ENCODE peak calls at places on chromosomes 7 and 10, in five cellular contexts. One of them, this sample, is unnamed.

GRCh38 chr10:13117842-13118783 is 18.1 kb downstream of the OPTN start:
- DNase-seq in A549: no peak
- DNase-seq in HepG2: no peak
- DNase-seq in K562: no peak
- DNase-seq in endothelial cell of umbilical vein: no peak
- DNase-seq in this sample: peak; percentile 65

GRCh38 chr7:11557627-11558026 is 274.4 kb downstream of the THSD7A start:
- DNase-seq in A549: no peak
- DNase-seq in HepG2: peak; percentile 5
- DNase-seq in K562: no peak
- DNase-seq in endothelial cell of umbilical vein: peak; percentile 37
- DNase-seq in this sample: peak; percentile 95

GRCh38 chr7:34158754-34159153 is 253.4 kb downstream of the BMPER start:
- DNase-seq in A549: no peak
- DNase-seq in HepG2: peak; percentile 8
- DNase-seq in K562: peak; percentile 0
- DNase-seq in endothelial cell of umbilical vein: no peak
- DNase-seq in this sample: no peak

GRCh38 chr7:69365588-69366241 is 232.6 kb upstream of the AUTS2 start:
- DNase-seq in A549: no peak
- DNase-seq in HepG2: no peak
- DNase-seq in K562: no peak
- DNase-seq in endothelial cell of umbilical vein: no peak
- DNase-seq in this sample: no peak

GRCh38 chr7:157037028-157037427 is 26.6 kb upstream of the MNX1 start:
- DNase-seq in A549: no peak
- DNase-seq in HepG2: no peak
- DNase-seq in K562: no peak
- DNase-seq in endothelial cell of umbilical vein: no peak
- DNase-seq in this sample: no peak

GRCh38 chr10:127322286-127322685 is 125.9 kb upstream of the INSYN2A start:
- DNase-seq in A549: no peak
- DNase-seq in HepG2: no peak
- DNase-seq in K562: no peak
- DNase-seq in endothelial cell of umbilical vein: no peak
- DNase-seq in this sample: no peak

GRCh38 chr7:75559355-75559986 is 67.4 kb downstream of the SPDYE5 start:
- DNase-seq in A549: no peak
- DNase-seq in HepG2: no peak
- DNase-seq in K562: no peak
- DNase-seq in endothelial cell of umbilical vein: no peak
- DNase-seq in this sample: no peak

GRCh38 chr10:35447693-35448407 is 111.5 kb downstream of the CCNY start:
- DNase-seq in A549: peak; percentile 30
- DNase-seq in HepG2: peak; percentile 86
- DNase-seq in K562: peak; percentile 51
- DNase-seq in endothelial cell of umbilical vein: peak; percentile 81
- DNase-seq in this sample: no peak

GRCh38 chr10:84743483-84743882 is 415.1 kb downstream of the CCSER2 start:
- DNase-seq in A549: no peak
- DNase-seq in HepG2: peak; percentile 7
- DNase-seq in K562: no peak
- DNase-seq in endothelial cell of umbilical vein: no peak
- DNase-seq in this sample: peak; percentile 5

GRCh38 chr10:63208981-63209380 is 75.9 kb downstream of the NRBF2 start:
- DNase-seq in A549: no peak
- DNase-seq in HepG2: no peak
- DNase-seq in K562: no peak
- DNase-seq in endothelial cell of umbilical vein: peak; percentile 73
- DNase-seq in this sample: no peak

GRCh38 chr10:53314856-53315255 is 542.3 kb upstream of the MBL2 start:
- DNase-seq in A549: no peak
- DNase-seq in HepG2: no peak
- DNase-seq in K562: no peak
- DNase-seq in endothelial cell of umbilical vein: peak; percentile 95
- DNase-seq in this sample: no peak

GRCh38 chr7:100878013-100878412 is 3.1 kb downstream of the SRRT start:
- DNase-seq in A549: no peak
- DNase-seq in HepG2: no peak
- DNase-seq in K562: no peak
- DNase-seq in endothelial cell of umbilical vein: no peak
- DNase-seq in this sample: no peak

GRCh38 chr7:100874300-100874576 is 665 bp upstream of the SRRT start:
- DNase-seq in A549: no peak
- DNase-seq in HepG2: no peak
- DNase-seq in K562: no peak
- DNase-seq in endothelial cell of umbilical vein: no peak
- DNase-seq in this sample: no peak

GRCh38 chr7:100874577-100875355 is at the start of gene SRRT:
- DNase-seq in A549: peak; percentile 95
- DNase-seq in HepG2: peak; percentile 94
- DNase-seq in K562: peak; percentile 100
- DNase-seq in endothelial cell of umbilical vein: peak; percentile 97
- DNase-seq in this sample: peak; percentile 100

GRCh38 chr7:100873599-100874299 is 1.2 kb upstream of the SRRT start:
- DNase-seq in A549: no peak
- DNase-seq in HepG2: no peak
- DNase-seq in K562: no peak
- DNase-seq in endothelial cell of umbilical vein: no peak
- DNase-seq in this sample: peak; percentile 19

GRCh38 chr7:100875356-100875751 is 451 bp downstream of the SRRT start:
- DNase-seq in A549: no peak
- DNase-seq in HepG2: peak; percentile 40
- DNase-seq in K562: peak; percentile 60
- DNase-seq in endothelial cell of umbilical vein: peak; percentile 29
- DNase-seq in this sample: peak; percentile 68
- TF ChIP-seq MYC in A549: no peak
- TF ChIP-seq MYC in HepG2: no peak
- TF ChIP-seq MYC in K562: no peak
- TF ChIP-seq MYC in endothelial cell of umbilical vein: no peak
- TF ChIP-seq MYC in this sample: peak; percentile 12

GRCh38 chr7:28960071-28960840 is 2.1 kb upstream of the TRIL start:
- DNase-seq in A549: no peak
- DNase-seq in HepG2: no peak
- DNase-seq in K562: no peak
- DNase-seq in endothelial cell of umbilical vein: no peak
- DNase-seq in this sample: no peak

GRCh38 chr7:28964056-28964455 is 5.9 kb upstream of the TRIL start:
- DNase-seq in A549: no peak
- DNase-seq in HepG2: no peak
- DNase-seq in K562: no peak
- DNase-seq in endothelial cell of umbilical vein: no peak
- DNase-seq in this sample: no peak

GRCh38 chr7:28958946-28959417 is 852 bp upstream of the TRIL start:
- DNase-seq in A549: no peak
- DNase-seq in HepG2: no peak
- DNase-seq in K562: no peak
- DNase-seq in endothelial cell of umbilical vein: no peak
- DNase-seq in this sample: no peak

GRCh38 chr7:28958235-28958945 is at the start of gene TRIL:
- DNase-seq in A549: no peak
- DNase-seq in HepG2: no peak
- DNase-seq in K562: no peak
- DNase-seq in endothelial cell of umbilical vein: peak; percentile 48
- DNase-seq in this sample: no peak

GRCh38 chr7:28961972-28962371 is 3.8 kb upstream of the TRIL start:
- DNase-seq in A549: no peak
- DNase-seq in HepG2: no peak
- DNase-seq in K562: no peak
- DNase-seq in endothelial cell of umbilical vein: no peak
- DNase-seq in this sample: no peak
- TF ChIP-seq POLR2A in A549: no peak
- TF ChIP-seq POLR2A in HepG2: no peak
- TF ChIP-seq POLR2A in K562: no peak
- TF ChIP-seq POLR2A in endothelial cell of umbilical vein: no peak
- TF ChIP-seq POLR2A in this sample: no peak

DNA sequence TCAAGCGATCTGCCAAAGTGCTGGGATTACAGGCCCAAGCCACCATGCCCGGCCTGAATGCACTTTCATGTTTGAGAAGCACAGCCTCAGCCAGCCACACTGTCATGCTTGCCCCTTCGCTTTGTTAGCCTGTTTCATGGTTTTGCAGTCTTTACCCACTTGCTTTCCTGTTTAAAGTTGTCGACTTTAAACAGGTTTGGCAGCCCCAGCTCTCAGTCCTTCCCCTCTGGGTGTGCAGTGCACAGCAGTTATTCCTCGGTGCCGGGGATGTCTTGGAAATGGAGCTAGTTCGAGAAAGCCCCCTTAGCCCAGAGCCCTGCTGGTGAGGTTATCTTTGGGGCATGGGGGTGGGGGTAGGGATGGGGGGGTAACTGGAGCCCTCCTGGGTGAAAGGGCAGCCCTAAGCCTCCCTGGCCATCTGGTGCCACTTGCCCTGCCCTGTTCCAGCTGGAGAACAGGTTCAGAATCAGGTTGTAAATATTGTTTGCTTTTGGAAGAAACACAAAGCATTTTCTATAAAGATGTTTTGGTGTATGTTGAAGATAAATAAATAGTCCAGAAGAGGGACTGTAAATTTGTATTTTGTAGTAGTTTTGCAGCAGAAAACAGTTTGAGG is 14.8 kb downstream of the TSPAN14 start:
- DNase-seq in A549: no peak
- DNase-seq in HepG2: no peak
- DNase-seq in K562: no peak
- DNase-seq in endothelial cell of umbilical vein: no peak
- DNase-seq in this sample: no peak
- H3K4me3 ChIP-seq in A549: no peak overlapping the region
- H3K4me3 ChIP-seq in HepG2: no peak overlapping the region
- H3K4me3 ChIP-seq in K562: no peak overlapping the region
- H3K4me3 ChIP-seq in endothelial cell of umbilical vein: no peak overlapping the region
- H3K4me3 ChIP-seq in this sample: no peak overlapping the region

GRCh38 chr7:28002638-28003037 is 178.0 kb downstream of the JAZF1 start:
- DNase-seq in A549: no peak
- DNase-seq in HepG2: no peak
- DNase-seq in K562: peak; percentile 3
- DNase-seq in endothelial cell of umbilical vein: peak; percentile 40
- DNase-seq in this sample: peak; percentile 31

GRCh38 chr7:28008171-28008570 is 172.4 kb downstream of the JAZF1 start:
- DNase-seq in A549: no peak
- DNase-seq in HepG2: no peak
- DNase-seq in K562: no peak
- DNase-seq in endothelial cell of umbilical vein: no peak
- DNase-seq in this sample: no peak

GRCh38 chr7:28005848-28006233 is 174.8 kb downstream of the JAZF1 start:
- DNase-seq in A549: no peak
- DNase-seq in HepG2: no peak
- DNase-seq in K562: no peak
- DNase-seq in endothelial cell of umbilical vein: no peak
- DNase-seq in this sample: no peak

GRCh38 chr7:28003408-28003807 is 177.2 kb downstream of the JAZF1 start:
- DNase-seq in A549: no peak
- DNase-seq in HepG2: no peak
- DNase-seq in K562: no peak
- DNase-seq in endothelial cell of umbilical vein: no peak
- DNase-seq in this sample: no peak

GRCh38 chr7:28005075-28005847 is 175.3 kb downstream of the JAZF1 start:
- DNase-seq in A549: no peak
- DNase-seq in HepG2: no peak
- DNase-seq in K562: no peak
- DNase-seq in endothelial cell of umbilical vein: no peak
- DNase-seq in this sample: no peak
- TF ChIP-seq MYC in A549: no peak
- TF ChIP-seq MYC in HepG2: no peak
- TF ChIP-seq MYC in K562: no peak
- TF ChIP-seq MYC in endothelial cell of umbilical vein: no peak
- TF ChIP-seq MYC in this sample: no peak

GRCh38 chr10:72261323-72262018 is 12.3 kb upstream of the DDIT4 start:
- DNase-seq in A549: no peak
- DNase-seq in HepG2: no peak
- DNase-seq in K562: peak; percentile 81
- DNase-seq in endothelial cell of umbilical vein: peak; percentile 22
- DNase-seq in this sample: peak; percentile 67

GRCh38 chr10:72265925-72266865 is 7.5 kb upstream of the DDIT4 start:
- DNase-seq in A549: no peak
- DNase-seq in HepG2: no peak
- DNase-seq in K562: no peak
- DNase-seq in endothelial cell of umbilical vein: no peak
- DNase-seq in this sample: no peak

GRCh38 chr10:72260588-72261322 is 13.0 kb upstream of the DDIT4 start:
- DNase-seq in A549: peak; percentile 91
- DNase-seq in HepG2: peak; percentile 88
- DNase-seq in K562: peak; percentile 95
- DNase-seq in endothelial cell of umbilical vein: peak; percentile 55
- DNase-seq in this sample: peak; percentile 84

GRCh38 chr10:72265508-72265907 is 8.2 kb upstream of the DDIT4 start:
- DNase-seq in A549: no peak
- DNase-seq in HepG2: no peak
- DNase-seq in K562: no peak
- DNase-seq in endothelial cell of umbilical vein: no peak
- DNase-seq in this sample: no peak

GRCh38 chr10:72263613-72264241 is 10.0 kb upstream of the DDIT4 start:
- DNase-seq in A549: no peak
- DNase-seq in HepG2: peak; percentile 86
- DNase-seq in K562: no peak
- DNase-seq in endothelial cell of umbilical vein: no peak
- DNase-seq in this sample: no peak
- TF ChIP-seq POLR2A in A549: no peak
- TF ChIP-seq POLR2A in HepG2: no peak
- TF ChIP-seq POLR2A in K562: no peak
- TF ChIP-seq POLR2A in endothelial cell of umbilical vein: no peak
- TF ChIP-seq POLR2A in this sample: no peak

GRCh38 chr7:21429786-21430574 is 2.1 kb downstream of the SP4 start:
- DNase-seq in A549: no peak
- DNase-seq in HepG2: no peak
- DNase-seq in K562: no peak
- DNase-seq in endothelial cell of umbilical vein: no peak
- DNase-seq in this sample: peak; percentile 11
- H3K4me3 ChIP-seq in A549: no peak overlapping the region
- H3K4me3 ChIP-seq in HepG2: no peak overlapping the region
- H3K4me3 ChIP-seq in K562: no peak overlapping the region
- H3K4me3 ChIP-seq in endothelial cell of umbilical vein: no peak overlapping the region
- H3K4me3 ChIP-seq in this sample: no peak overlapping the region

GRCh38 chr10:57968328-57969016 is 299.2 kb downstream of the IPMK start:
- DNase-seq in A549: no peak
- DNase-seq in HepG2: no peak
- DNase-seq in K562: no peak
- DNase-seq in endothelial cell of umbilical vein: no peak
- DNase-seq in this sample: no peak
- TF ChIP-seq MYC in A549: no peak
- TF ChIP-seq MYC in HepG2: no peak
- TF ChIP-seq MYC in K562: no peak
- TF ChIP-seq MYC in endothelial cell of umbilical vein: no peak
- TF ChIP-seq MYC in this sample: no peak

DNA sequence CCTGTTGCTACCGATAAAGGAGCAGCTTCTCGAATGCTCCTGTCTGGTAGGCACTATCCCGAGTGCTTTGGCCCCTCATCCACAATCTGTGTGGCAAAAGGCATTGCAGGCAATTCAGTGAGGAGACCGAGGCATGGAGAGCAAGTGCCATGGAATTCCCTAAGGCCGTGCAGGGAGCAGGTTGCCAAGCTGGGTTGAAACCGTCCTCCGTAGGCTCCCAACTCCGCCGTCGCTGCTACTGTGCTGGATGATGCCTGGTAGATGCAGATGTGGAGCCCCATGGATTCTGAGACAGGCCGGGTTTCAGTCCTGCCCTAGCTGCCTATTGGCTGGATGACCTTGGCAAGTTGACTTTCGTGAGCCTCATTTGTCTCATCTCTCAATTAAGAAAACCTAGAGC is 85.3 kb downstream of the EGFR start:
- DNase-seq in A549: no peak
- DNase-seq in HepG2: no peak
- DNase-seq in K562: no peak
- DNase-seq in endothelial cell of umbilical vein: no peak
- DNase-seq in this sample: no peak
- TF ChIP-seq POLR2A in A549: no peak
- TF ChIP-seq POLR2A in HepG2: no peak
- TF ChIP-seq POLR2A in K562: no peak
- TF ChIP-seq POLR2A in endothelial cell of umbilical vein: no peak
- TF ChIP-seq POLR2A in this sample: no peak

GRCh38 chr7:867001-867405 is 9.4 kb upstream of the GET4 start:
- DNase-seq in A549: no peak
- DNase-seq in HepG2: no peak
- DNase-seq in K562: no peak
- DNase-seq in endothelial cell of umbilical vein: peak; percentile 92
- DNase-seq in this sample: no peak
- H3K4me3 ChIP-seq in A549: no peak overlapping the region
- H3K4me3 ChIP-seq in HepG2: no peak overlapping the region
- H3K4me3 ChIP-seq in K562: no peak overlapping the region
- H3K4me3 ChIP-seq in endothelial cell of umbilical vein: no peak overlapping the region
- H3K4me3 ChIP-seq in this sample: no peak overlapping the region

This sample was measured in NB4.